ENCODE peak calls at places on chromosome 16, in four cellular contexts. T is HepG2, P is PC-9, K is PC-3. N is an unnamed sample. For H3K79me2, the result is how much of the 10 kb centered on the place peaks cover.

GRCh38 chr16:72814226-72814625 is 233.7 kb downstream of the ZFHX3 start:
- DNase-seq in T (no peak), P (no peak), K (no peak), N (no peak)

GRCh38 chr16:75452464-75453190 is 11.9 kb downstream of the TMEM170A start:
- DNase-seq in T (peak), P (no peak), K (no peak), N (no peak)

GRCh38 chr16:54957403-54957802 is 26.7 kb downstream of the IRX5 start:
- DNase-seq in T (peak), P (peak), K (peak), N (no peak)

GRCh38 chr16:79601978-79602609 is 1.6 kb upstream of the MAF start:
- DNase-seq in T (peak), P (no peak), K (peak), N (peak)

GRCh38 chr16:4048481-4048880 is 67.8 kb downstream of the ADCY9 start:
- DNase-seq in T (no peak), P (no peak), K (no peak), N (no peak)

GRCh38 chr16:84082835-84083569 is 33.7 kb downstream of the MBTPS1 start:
- DNase-seq in T (no peak), P (no peak), K (no peak), N (no peak)

GRCh38 chr16:51056331-51056730 is 94.7 kb downstream of the SALL1 start:
- DNase-seq in T (no peak), P (no peak), K (no peak), N (no peak)

GRCh38 chr16:3503513-3503912 is 2.7 kb downstream of the CLUAP1 start:
- DNase-seq in T (no peak), P (peak), K (no peak), N (no peak)

GRCh38 chr16:9534759-9535158 is 443.3 kb downstream of the HAPSTR1 start:
- DNase-seq in T (no peak), P (no peak), K (no peak), N (no peak)

GRCh38 chr16:51181495-51181795 is 30.4 kb upstream of the SALL1 start:
- DNase-seq in T (no peak), P (no peak), K (no peak), N (peak)

GRCh38 chr16:19182487-19182886 is 14.4 kb downstream of the SYT17 start:
- DNase-seq in T (no peak), P (no peak), K (no peak), N (no peak)

GRCh38 chr16:63983401-63983800 is 1138.5 kb downstream of the CDH11 start:
- DNase-seq in T (no peak), P (no peak), K (peak), N (no peak)

GRCh38 chr16:21001262-21001661 is 100.7 kb downstream of the LYRM1 start:
- DNase-seq in T (peak), P (no peak), K (peak), N (no peak)

GRCh38 chr16:31354394-31355291 is at the start of gene ITGAX:
- DNase-seq in T (no peak), P (no peak), K (peak), N (no peak)

GRCh38 chr16:53912155-53912554 is 208.2 kb downstream of the FTO start:
- DNase-seq in T (no peak), P (peak), K (no peak), N (no peak)

GRCh38 chr16:7835032-7835431 is 502.4 kb downstream of the RBFOX1 start:
- DNase-seq in T (no peak), P (no peak), K (no peak), N (no peak)

GRCh38 chr16:82653550-82654511 is 27.1 kb downstream of the CDH13 start:
- DNase-seq in T (peak), P (no peak), K (peak), N (peak)

GRCh38 chr16:50195276-50195675 is 42.2 kb downstream of the TENT4B start:
- DNase-seq in T (no peak), P (no peak), K (peak), N (peak)

GRCh38 chr16:19389246-19389645 is 28.4 kb upstream of the TMC5 start:
- DNase-seq in T (peak), P (no peak), K (peak), N (no peak)

GRCh38 chr16:4443271-4443670 is 17.6 kb downstream of the DNAJA3 start:
- DNase-seq in T (no peak), P (no peak), K (no peak), N (no peak)

GRCh38 chr16:88353691-88354090 is 29.1 kb upstream of the ZNF469 start:
- DNase-seq in T (no peak), P (no peak), K (no peak), N (no peak)

GRCh38 chr16:19710191-19710908 is 7.7 kb downstream of the KNOP1 start:
- DNase-seq in T (no peak), P (no peak), K (no peak), N (no peak)

GRCh38 chr16:31118223-31119155 is 1.0 kb downstream of the KAT8 start:
- DNase-seq in T (no peak), P (peak), K (peak), N (peak)

GRCh38 chr16:49128740-49129139 is 152.9 kb downstream of the CBLN1 start:
- DNase-seq in T (no peak), P (no peak), K (no peak), N (no peak)

GRCh38 chr16:71781741-71782140 is 26.9 kb downstream of the AP1G1 start:
- DNase-seq in T (peak), P (peak), K (peak), N (peak)

GRCh38 chr16:10657925-10658324 is 36.8 kb downstream of the TEKT5 start:
- DNase-seq in T (peak), P (no peak), K (no peak), N (no peak)

GRCh38 chr16:31475949-31476304 is 4.0 kb downstream of the TGFB1I1 start:
- DNase-seq in T (no peak), P (no peak), K (no peak), N (no peak)

DNA sequence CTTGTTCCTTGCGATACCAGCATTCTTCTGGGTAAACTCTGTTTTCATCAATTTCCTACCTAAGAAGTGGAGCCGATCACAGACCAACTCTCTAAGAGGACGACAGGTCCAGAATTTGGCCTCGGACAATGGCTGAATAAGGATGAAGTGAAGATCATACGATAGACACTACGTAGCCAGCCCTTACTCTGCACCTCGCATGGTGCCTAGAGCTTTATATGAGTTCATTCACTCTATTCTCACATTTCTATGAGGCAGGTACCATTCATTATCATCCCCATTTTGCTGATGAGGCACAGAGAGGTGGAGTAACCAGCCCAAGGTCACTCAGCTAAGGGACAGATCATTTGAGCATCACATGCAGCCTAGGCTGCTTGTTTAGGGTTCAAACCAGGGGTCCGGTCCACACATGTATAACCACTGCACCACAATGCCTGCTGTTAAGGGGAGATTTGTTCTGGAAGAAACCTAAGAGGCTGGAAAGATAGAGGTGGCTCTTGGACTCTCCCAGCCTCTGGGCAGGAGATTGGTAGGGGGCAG is 78.6 kb downstream of the MYH11 start:
- DNase-seq in T (no peak), P (no peak), K (no peak), N (no peak)
- H2AFZ ChIP-seq in T (no peak), P (no peak), K (no peak), N (no peak)

DNA sequence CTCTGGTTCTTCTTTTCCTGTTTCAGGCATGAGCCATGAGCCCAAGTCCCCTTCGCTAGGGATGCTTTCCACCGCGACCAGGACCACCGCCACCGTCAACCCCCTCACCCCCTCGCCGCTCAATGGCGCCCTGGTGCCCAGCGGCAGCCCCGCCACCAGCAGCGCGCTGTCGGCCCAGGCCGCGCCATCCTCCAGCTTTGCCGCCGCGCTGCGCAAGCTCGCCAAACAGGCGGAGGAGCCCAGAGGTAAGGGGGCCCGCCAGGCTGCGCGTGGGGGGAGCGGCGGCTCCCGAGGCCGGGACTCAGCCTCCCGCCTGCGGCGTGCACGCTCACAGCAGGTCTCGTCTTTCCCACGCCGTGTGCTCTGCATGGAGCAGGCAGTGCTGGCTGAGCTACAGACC is 20.8 kb downstream of the GSE1 start:
- DNase-seq in T (no peak), P (no peak), K (no peak), N (no peak)
- H3K79me2 ChIP-seq in T (half or more), P (half or more), K (half or more), N (under half)

DNA sequence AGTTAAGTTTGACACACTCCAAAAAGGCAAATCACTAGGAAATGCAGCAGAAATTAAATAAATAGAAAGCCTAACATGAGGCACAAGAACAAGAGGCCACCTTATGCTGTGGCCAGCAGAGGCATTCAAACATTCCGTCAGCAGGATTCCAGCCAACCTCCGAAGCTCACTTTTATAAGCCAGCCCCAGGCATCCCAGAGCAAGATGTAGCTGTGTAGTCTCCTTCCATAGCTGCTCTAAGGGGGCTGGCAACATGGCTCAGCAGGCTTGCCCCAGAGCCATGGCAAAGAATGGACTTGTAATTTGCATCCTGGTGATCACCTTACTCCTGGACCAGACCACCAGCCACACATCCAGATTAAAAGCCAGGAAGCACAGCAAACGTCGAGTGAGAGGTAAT is at the start of gene CLEC3A:
- DNase-seq in T (no peak), P (no peak), K (no peak), N (no peak)
- H2AFZ ChIP-seq in T (no peak), P (no peak), K (no peak), N (no peak)

GRCh38 chr16:56411123-56411522 is 14.2 kb downstream of the AMFR start:
- DNase-seq in T (no peak), P (no peak), K (no peak), N (no peak)
- H3K79me2 ChIP-seq in T (under half), P (under half), K (under half), N (under half)

GRCh38 chr16:67166035-67166882 is 1.7 kb downstream of the HSF4 start:
- DNase-seq in T (no peak), P (no peak), K (no peak), N (no peak)

GRCh38 chr16:67163164-67163902 is 1.2 kb upstream of the HSF4 start:
- DNase-seq in T (no peak), P (no peak), K (no peak), N (peak)

GRCh38 chr16:67163903-67164558 is 514 bp upstream of the HSF4 start:
- DNase-seq in T (no peak), P (peak), K (no peak), N (no peak)

GRCh38 chr16:67165121-67166034 is 833 bp downstream of the HSF4 start:
- DNase-seq in T (no peak), P (peak), K (no peak), N (no peak)

DNA sequence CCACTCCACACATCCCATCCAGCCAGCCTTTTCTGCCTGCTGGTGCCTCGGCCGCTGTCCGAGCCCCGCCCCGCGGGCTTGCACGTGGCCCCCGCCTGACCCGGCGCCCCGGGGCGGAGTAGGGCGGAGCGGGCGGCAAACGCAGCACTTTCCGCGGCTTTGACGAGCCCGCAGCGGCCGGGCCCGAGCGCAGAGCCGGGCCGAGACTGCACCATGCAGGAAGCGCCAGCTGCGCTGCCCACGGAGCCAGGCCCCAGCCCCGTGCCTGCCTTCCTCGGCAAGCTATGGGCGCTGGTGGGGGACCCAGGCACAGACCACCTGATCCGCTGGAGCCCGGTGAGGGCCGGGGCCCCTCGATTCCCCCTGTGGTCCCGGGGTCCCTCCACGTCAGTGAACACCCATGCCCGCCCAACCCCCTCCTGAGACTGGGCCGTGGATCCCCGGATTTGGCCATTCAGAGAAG is at the start of gene HSF4:
- DNase-seq in T (peak), P (no peak), K (no peak), N (no peak)
- H2AFZ ChIP-seq in T (no peak), P (no peak), K (no peak), N (peak)

GRCh38 chr16:89364603-89365002 is 125.8 kb downstream of the ANKRD11 start:
- DNase-seq in T (no peak), P (no peak), K (no peak), N (peak)
- H3K79me2 ChIP-seq in T (half or more), P (half or more), K (half or more), N (half or more)

DNA sequence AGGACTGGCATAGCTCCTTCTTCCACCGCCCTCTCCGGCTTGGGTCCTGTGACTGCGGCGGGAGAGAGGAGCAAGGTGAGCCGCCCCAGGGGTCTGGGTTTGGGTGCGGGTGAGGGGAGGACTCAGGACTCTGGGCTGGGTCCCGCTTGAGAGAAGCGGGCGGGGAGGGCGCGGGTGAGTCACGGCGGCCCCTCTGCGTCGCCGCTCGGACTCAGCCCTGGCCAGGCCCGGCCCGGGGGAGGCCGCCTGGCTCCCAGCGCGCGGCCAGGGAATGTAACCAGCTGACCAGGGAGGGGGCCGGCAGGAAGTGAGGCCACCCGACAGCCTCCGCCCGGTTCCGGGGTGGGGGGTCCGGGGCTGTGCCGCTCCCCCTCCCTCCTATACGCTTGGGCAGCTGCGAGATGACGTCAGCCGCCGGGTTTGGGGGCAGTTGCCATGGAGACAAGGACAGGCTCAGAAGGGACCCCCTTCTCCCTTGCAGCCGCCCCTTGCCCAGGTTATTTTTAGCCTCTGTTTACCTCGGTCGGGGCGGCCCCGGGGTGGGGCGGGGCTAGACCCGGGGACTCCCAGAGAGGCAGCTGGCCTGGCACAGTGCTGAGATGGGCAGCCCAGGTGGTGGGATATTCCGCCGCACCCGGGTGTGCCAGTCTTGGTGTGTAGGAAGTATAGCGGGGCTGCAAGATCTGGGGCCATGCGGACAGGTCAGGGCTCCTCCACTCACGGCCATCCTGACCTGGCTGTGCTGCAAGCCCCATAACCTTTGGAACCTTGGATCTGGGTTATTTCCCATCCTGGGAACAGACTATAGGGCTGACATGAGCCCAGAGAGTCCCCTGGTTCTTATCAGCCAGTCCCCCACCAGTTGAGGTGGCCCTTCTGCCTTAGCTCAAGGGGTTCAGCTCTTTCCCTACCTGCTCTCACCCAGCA is 1.6 kb downstream of the RIPOR1 start:
- DNase-seq in T (no peak), P (no peak), K (peak), N (peak)
- H2AFZ ChIP-seq in T (no peak), P (peak), K (peak), N (peak)

GRCh38 chr16:30079480-30079879 is 3.7 kb downstream of the PPP4C start:
- DNase-seq in T (no peak), P (no peak), K (no peak), N (no peak)
- H3K79me2 ChIP-seq in T (half or more), P (half or more), K (under half), N (half or more)